ENCODE peak calls at places on chromosomes 4 and X, in nine cellular contexts. E is HFF-Myc; L is stimulated activated naive CD4-positive, alpha-beta T cell; U is stimulated activated CD4-positive, alpha-beta T cell treated with anti-CD3 and anti-CD28 coated beads, Interleukin-2, amount 100 ng/mL, for 48 hours; V is CD4-positive, CD25-positive, alpha-beta regulatory T cell; K is neural crest cell; D is activated T-cell treated with anti-CD3 and anti-CD28 coated beads for 1 hour; P is T-helper 1 cell; F is EH. H is an unnamed sample.

GRCh38 chr4:120066182-120066524 is 495 bp downstream of the MAD2L1 start:
- DNase-seq in E (no peak), L (no peak), U (no peak), V (no peak), K (no peak), D (no peak), P (no peak), F (peak), H (no peak)

GRCh38 chr4:124943145-124943889 is 230.8 kb upstream of the ANKRD50 start:
- DNase-seq in E (no peak), L (no peak), U (no peak), V (no peak), K (no peak), D (no peak), P (no peak), F (peak), H (no peak)

GRCh38 chr4:7242766-7243165 is 50.4 kb downstream of the SORCS2 start:
- DNase-seq in E (no peak), L (no peak), U (no peak), V (no peak), K (no peak), D (no peak), P (no peak), F (no peak), H (no peak)

GRCh38 chr4:185520119-185520518 is 15.2 kb downstream of the PDLIM3 start:
- DNase-seq in E (no peak), L (no peak), U (no peak), V (no peak), K (no peak), D (no peak), P (no peak), F (no peak), H (no peak)

GRCh38 chrX:125152011-125152410 is 167.7 kb upstream of the TEX13C start:
- DNase-seq in E (no peak), L (no peak), U (no peak), V (no peak), K (no peak), D (no peak), P (no peak), F (no peak), H (no peak)

GRCh38 chrX:9434151-9434550 is 30.7 kb upstream of the TBL1X start:
- DNase-seq in E (no peak), L (no peak), U (no peak), V (no peak), K (no peak), D (no peak), P (no peak), F (no peak), H (no peak)

GRCh38 chrX:9355739-9356138 is 109.1 kb upstream of the TBL1X start:
- DNase-seq in E (no peak), L (no peak), U (no peak), V (no peak), K (no peak), D (no peak), P (no peak), F (no peak), H (no peak)

GRCh38 chrX:21838937-21839333 is 482 bp upstream of the MBTPS2 start:
- DNase-seq in E (no peak), L (no peak), U (no peak), V (peak), K (no peak), D (no peak), P (no peak), F (peak), H (no peak)

GRCh38 chr4:122854860-122855259 is 28.2 kb downstream of the FGF2 start:
- DNase-seq in E (no peak), L (no peak), U (no peak), V (no peak), K (no peak), D (no peak), P (no peak), F (no peak), H (no peak)

GRCh38 chr4:8192748-8193738 is 6.0 kb upstream of the SH3TC1 start:
- DNase-seq in E (no peak), L (peak), U (no peak), V (no peak), K (no peak), D (no peak), P (no peak), F (peak), H (no peak)

GRCh38 chr4:18007625-18008024 is 13.9 kb downstream of the LCORL start:
- DNase-seq in E (no peak), L (no peak), U (no peak), V (no peak), K (no peak), D (no peak), P (no peak), F (no peak), H (no peak)

GRCh38 chr4:52265781-52266525 is 214.8 kb downstream of the SPATA18 start:
- DNase-seq in E (no peak), L (no peak), U (no peak), V (no peak), K (no peak), D (no peak), P (no peak), F (no peak), H (no peak)

GRCh38 chr4:99117876-99118693 is 26.0 kb downstream of the ADH4 start:
- DNase-seq in E (peak), L (no peak), U (no peak), V (peak), K (no peak), D (no peak), P (no peak), F (peak), H (no peak)

GRCh38 chr4:6926681-6927478 is 17.3 kb downstream of the TBC1D14 start:
- DNase-seq in E (no peak), L (peak), U (no peak), V (peak), K (no peak), D (peak), P (peak), F (peak), H (no peak)

GRCh38 chr4:173748353-173748752 is 218.3 kb upstream of the HAND2 start:
- DNase-seq in E (no peak), L (no peak), U (no peak), V (no peak), K (no peak), D (no peak), P (no peak), F (peak), H (no peak)

GRCh38 chr4:30917946-30918345 is 197.8 kb downstream of the PCDH7 start:
- DNase-seq in E (no peak), L (no peak), U (no peak), V (no peak), K (no peak), D (no peak), P (no peak), F (no peak), H (no peak)

GRCh38 chrX:45022144-45022543 is 149.2 kb downstream of the KDM6A start:
- DNase-seq in E (no peak), L (no peak), U (no peak), V (no peak), K (no peak), D (no peak), P (no peak), F (no peak), H (no peak)

GRCh38 chr4:79212311-79212710 is 113.5 kb downstream of the NAA11 start:
- DNase-seq in E (no peak), L (no peak), U (no peak), V (no peak), K (no peak), D (no peak), P (no peak), F (no peak), H (no peak)

GRCh38 chrX:153864101-153864500 is 21.9 kb downstream of the L1CAM start:
- DNase-seq in E (no peak), L (no peak), U (no peak), V (no peak), K (no peak), D (no peak), P (no peak), F (no peak), H (no peak)

GRCh38 chrX:11787564-11787963 is 29.5 kb downstream of the MSL3 start:
- DNase-seq in E (no peak), L (peak), U (peak), V (peak), K (peak), D (peak), P (peak), F (peak), H (peak)

GRCh38 chr4:147596377-147596776 is 20.8 kb upstream of the TMEM184C start:
- DNase-seq in E (no peak), L (no peak), U (no peak), V (no peak), K (no peak), D (no peak), P (no peak), F (peak), H (no peak)

GRCh38 chrX:87873988-87874500 is 356.4 kb downstream of the KLHL4 start:
- DNase-seq in E (no peak), L (no peak), U (no peak), V (no peak), K (no peak), D (no peak), P (no peak), F (no peak), H (no peak)

GRCh38 chr4:122710434-122711308 is 21.8 kb upstream of the BBS12 start:
- DNase-seq in E (peak), L (no peak), U (no peak), V (no peak), K (no peak), D (no peak), P (no peak), F (peak), H (no peak)

GRCh38 chr4:86376850-86377249 is 17.0 kb upstream of the MAPK10 start:
- DNase-seq in E (no peak), L (no peak), U (no peak), V (no peak), K (no peak), D (no peak), P (no peak), F (peak), H (no peak)

H was measured in neuronal stem cell.